ENCODE peak calls at places on chromosome 21, in six cellular contexts. L, J, V, T, B and I are unnamed samples.

GRCh38 chr21:40845621-40846020 is 1.3 kb downstream of the DSCAM start:
- DNase-seq in L (no peak), J (no peak), V (no peak), T (no peak), B (no peak), I (no peak)

GRCh38 chr21:34807146-34807880 is 138.5 kb downstream of the CLIC6 start:
- DNase-seq in L (no peak), J (peak; percentile 58), V (no peak), T (no peak), B (no peak), I (no peak)

GRCh38 chr21:21309510-21309909 is 311.3 kb downstream of the NCAM2 start:
- DNase-seq in L (no peak), J (no peak), V (no peak), T (no peak), B (no peak), I (no peak)

GRCh38 chr21:27206368-27206982 is 239.6 kb upstream of the ADAMTS5 start:
- DNase-seq in L (no peak), J (no peak), V (no peak), T (no peak), B (no peak), I (no peak)

GRCh38 chr21:21200939-21201610 is 202.9 kb downstream of the NCAM2 start:
- DNase-seq in L (no peak), J (no peak), V (no peak), T (no peak), B (no peak), I (no peak)

GRCh38 chr21:16409341-16409740 is 679.6 kb downstream of the USP25 start:
- DNase-seq in L (no peak), J (no peak), V (no peak), T (no peak), B (no peak), I (no peak)

GRCh38 chr21:36741506-36741905 is 42.6 kb downstream of the SIM2 start:
- DNase-seq in L (no peak), J (no peak), V (no peak), T (no peak), B (no peak), I (no peak)

GRCh38 chr21:39556176-39556575 is 56.6 kb upstream of the B3GALT5 start:
- DNase-seq in L (no peak), J (no peak), V (no peak), T (no peak), B (no peak), I (no peak)

GRCh38 chr21:40143822-40144525 is 276.7 kb downstream of the PCP4 start:
- DNase-seq in L (peak; percentile 70), J (no peak), V (no peak), T (peak; percentile 61), B (peak; percentile 44), I (peak; percentile 4)

GRCh38 chr21:34333150-34333739 is 30.6 kb upstream of the KCNE2 start:
- DNase-seq in L (no peak), J (no peak), V (no peak), T (no peak), B (no peak), I (no peak)

GRCh38 chr21:26445440-26445839 is 127.6 kb downstream of the CYYR1 start:
- DNase-seq in L (no peak), J (no peak), V (no peak), T (no peak), B (no peak), I (no peak)

GRCh38 chr21:36706951-36707762 is 8.2 kb downstream of the SIM2 start:
- DNase-seq in L (no peak), J (no peak), V (no peak), T (no peak), B (no peak), I (no peak)

GRCh38 chr21:36450511-36450910 is 29.4 kb downstream of the CLDN14 start:
- DNase-seq in L (no peak), J (no peak), V (no peak), T (no peak), B (no peak), I (no peak)

GRCh38 chr21:36188081-36188681 is 31.6 kb downstream of the DOP1B start:
- DNase-seq in L (peak; percentile 69), J (no peak), V (peak; percentile 87), T (peak; percentile 63), B (peak; percentile 68), I (no peak)

GRCh38 chr21:16587671-16588379 is 858.0 kb downstream of the USP25 start:
- DNase-seq in L (no peak), J (no peak), V (no peak), T (no peak), B (no peak), I (no peak)

GRCh38 chr21:39430954-39431353 is 14.6 kb downstream of the LCA5L start:
- DNase-seq in L (no peak), J (no peak), V (no peak), T (no peak), B (no peak), I (no peak)

GRCh38 chr21:40925481-40925880 is 78.5 kb upstream of the DSCAM start:
- DNase-seq in L (no peak), J (no peak), V (no peak), T (no peak), B (no peak), I (no peak)

GRCh38 chr21:36321325-36322082 is 1.5 kb downstream of the MORC3 start:
- DNase-seq in L (no peak), J (no peak), V (no peak), T (no peak), B (peak; percentile 10), I (peak; percentile 18)

GRCh38 chr21:34182436-34182835 is 109.1 kb downstream of the MRPS6 start:
- DNase-seq in L (no peak), J (no peak), V (no peak), T (no peak), B (no peak), I (no peak)

GRCh38 chr21:23660560-23660959 is 1946.7 kb downstream of the MRPL39 start:
- DNase-seq in L (no peak), J (no peak), V (no peak), T (no peak), B (no peak), I (no peak)

GRCh38 chr21:39575778-39576177 is 37.0 kb upstream of the B3GALT5 start:
- DNase-seq in L (no peak), J (no peak), V (no peak), T (no peak), B (no peak), I (no peak)

GRCh38 chr21:34073749-34074282 is 438 bp downstream of the MRPS6 start:
- DNase-seq in L (peak; percentile 36), J (peak; percentile 20), V (peak; percentile 70), T (no peak), B (no peak), I (no peak)

DNA sequence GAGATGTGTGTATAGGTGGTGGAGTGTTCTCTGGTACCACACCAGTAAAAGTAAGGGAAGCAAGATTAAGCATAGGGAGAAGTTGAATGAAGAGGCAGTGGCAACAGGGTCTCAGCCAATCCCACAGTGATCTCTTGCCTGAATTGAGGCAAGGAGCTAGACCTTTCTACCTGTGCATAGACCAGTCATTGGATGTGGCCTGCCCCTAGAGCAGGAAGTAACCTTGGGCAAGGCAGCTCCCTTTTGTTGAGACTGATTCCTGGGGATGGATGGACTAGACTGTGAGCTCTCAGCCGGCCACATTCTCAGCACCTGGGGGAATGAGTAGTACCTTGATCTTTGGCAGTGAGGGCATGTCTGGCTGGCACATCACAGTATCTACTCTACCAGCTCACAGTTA is 6.4 kb downstream of the USP16 start:
- DNase-seq in L (no peak), J (no peak), V (no peak), T (no peak), B (no peak), I (no peak)
- H3K36me3 ChIP-seq in L (peaks cover 5% of the 10 kb centered on the region), J (peaks cover 40% of the 10 kb centered on the region), V (peaks cover 78% of the 10 kb centered on the region), T (no peaks in the 10 kb centered on the region), B (peaks cover 41% of the 10 kb centered on the region), I (peaks cover 59% of the 10 kb centered on the region)

DNA sequence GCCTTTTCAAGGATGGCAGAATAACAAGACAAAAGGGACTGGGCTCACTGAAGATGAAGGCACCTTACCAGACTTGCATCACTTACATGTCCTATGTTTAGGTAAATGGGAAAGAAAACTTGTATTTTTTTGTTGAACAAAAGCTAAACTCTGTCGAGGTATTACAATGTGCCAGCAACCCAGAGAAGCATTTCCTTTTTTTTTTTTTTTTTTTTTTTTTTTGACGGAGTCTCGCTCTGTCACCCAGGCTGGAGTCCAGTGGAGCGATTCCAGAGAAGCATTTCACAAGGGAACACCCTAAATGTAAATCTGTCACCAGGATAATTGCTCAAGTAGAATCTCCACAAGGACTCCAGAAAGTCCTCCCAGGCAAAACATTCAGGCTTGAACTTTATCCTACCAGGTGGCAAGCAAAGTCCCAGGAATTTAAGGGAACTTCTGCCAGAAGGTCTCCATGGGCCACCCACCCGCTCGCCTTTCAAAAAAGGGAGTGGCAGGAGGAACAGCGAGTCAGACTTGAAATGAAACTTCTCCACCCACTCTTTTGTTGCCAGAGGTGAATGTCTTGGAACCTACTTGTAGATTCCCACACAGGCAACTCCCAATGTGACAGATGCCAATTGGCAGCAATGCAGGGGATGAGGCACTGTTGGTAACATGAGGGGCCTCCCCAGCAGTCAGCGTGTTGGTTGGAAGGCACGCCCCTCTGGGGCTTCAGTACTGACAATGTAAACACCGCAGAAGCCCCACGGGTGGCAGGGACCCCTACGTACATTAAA is 125.0 kb downstream of the TIAM1 start:
- DNase-seq in L (no peak), J (no peak), V (peak; percentile 76), T (no peak), B (peak; percentile 24), I (peak; percentile 17)
- H3K4me3 ChIP-seq in L (no peak overlapping the region), J (no peak overlapping the region), V (no peak overlapping the region), T (peak overlapping the region; percentile 16), B (no peak overlapping the region), I (no peak overlapping the region)

DNA sequence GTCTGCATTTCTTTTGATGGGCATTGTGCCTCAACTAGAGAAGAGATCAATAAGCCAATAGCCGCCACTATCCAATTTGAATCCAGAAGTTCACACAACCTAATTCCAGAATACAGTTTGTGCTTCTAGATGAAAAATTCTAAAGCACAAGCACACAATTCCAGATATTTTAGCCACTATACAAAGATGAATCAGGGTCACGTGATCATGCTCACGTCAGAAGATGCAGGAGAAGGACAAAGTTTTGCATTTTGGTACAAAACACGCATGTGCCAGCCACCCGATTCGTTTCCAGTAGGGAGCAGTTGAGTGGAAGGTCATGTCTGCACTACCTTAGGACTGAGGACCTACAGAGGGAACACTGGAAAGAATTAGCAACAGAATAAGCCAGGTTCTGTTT is 3.6 kb downstream of the KCNJ15 start:
- DNase-seq in L (no peak), J (no peak), V (no peak), T (no peak), B (no peak), I (no peak)
- H3K36me3 ChIP-seq in L (no peaks in the 10 kb centered on the region), J (no peaks in the 10 kb centered on the region), V (no peaks in the 10 kb centered on the region), T (no peaks in the 10 kb centered on the region), B (no peaks in the 10 kb centered on the region), I (no peaks in the 10 kb centered on the region)

DNA sequence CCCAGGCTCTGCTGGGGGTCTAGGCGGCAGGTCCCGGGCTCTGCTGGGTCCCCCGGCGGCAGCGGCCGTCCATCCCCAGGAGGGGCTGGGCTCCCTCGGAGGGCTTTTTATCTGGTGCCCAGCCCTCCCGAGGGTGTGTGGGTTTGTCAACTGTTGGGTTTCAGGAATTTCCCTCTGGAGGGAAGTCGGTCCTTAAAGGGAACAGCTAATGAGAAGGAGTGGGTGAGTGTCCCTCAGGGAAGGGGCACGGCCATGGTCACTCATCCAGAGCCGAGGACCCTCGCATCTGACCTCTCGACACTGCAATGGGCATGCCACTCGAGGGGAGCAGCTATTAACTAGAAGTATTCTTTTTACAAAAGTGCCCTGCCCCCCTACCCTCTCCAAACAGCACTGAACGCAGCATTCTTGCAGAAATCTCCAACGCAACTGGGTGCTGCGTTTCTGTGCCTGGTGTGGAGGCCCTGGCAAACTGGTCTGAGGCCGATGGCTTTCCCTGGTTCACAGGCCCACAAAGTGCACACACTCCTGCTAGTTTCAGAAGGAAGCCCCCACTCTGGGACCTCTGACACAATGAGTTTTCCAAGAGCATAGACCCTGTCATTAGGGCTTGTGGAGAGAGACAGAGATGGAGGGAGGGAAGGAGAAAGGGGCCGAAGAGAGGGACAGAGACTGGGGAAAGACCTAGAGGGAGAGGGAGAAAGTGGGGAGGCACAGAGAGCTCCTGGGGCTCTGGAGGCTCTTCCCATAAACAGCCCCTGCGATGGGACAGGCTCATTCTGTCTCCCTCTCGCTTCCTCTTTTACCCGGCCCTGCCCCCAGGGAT is 1.0 kb upstream of the TSPEAR start:
- DNase-seq in L (no peak), J (no peak), V (peak; percentile 9), T (no peak), B (no peak), I (peak; percentile 1)
- H3K4me3 ChIP-seq in L (no peak overlapping the region), J (no peak overlapping the region), V (no peak overlapping the region), T (no peak overlapping the region), B (no peak overlapping the region), I (no peak overlapping the region)